ENCODE peak calls at places on chromosomes 16 and 17, in five cellular contexts. R is tibial nerve, E is thyroid gland, L is uterus, B is fibroblast of lung. X is an unnamed sample.

GRCh38 chr16:85105475-85105874 is 6.8 kb downstream of the CIBAR2 start:
- DNase-seq in R (no peak), B (no peak), L (no peak), E (no peak), X (no peak)

GRCh38 chr17:76026714-76027158 is 370 bp downstream of the EVPL start:
- DNase-seq in R (no peak), E (peak; percentile 75), B (no peak), L (no peak), X (peak; percentile 56)

GRCh38 chr17:50922107-50922506 is 56.0 kb upstream of the TOB1 start:
- DNase-seq in R (no peak), B (no peak), E (no peak), L (no peak), X (peak; percentile 52)

GRCh38 chr17:72887917-72888316 is 204.6 kb downstream of the SLC39A11 start:
- DNase-seq in E (no peak), L (no peak), B (no peak), R (no peak), X (no peak)

GRCh38 chr17:41067281-41067680 is 1.6 kb upstream of the KRTAP2-4 start:
- DNase-seq in L (no peak), B (no peak), E (no peak), R (no peak), X (peak; percentile 59)

GRCh38 chr16:27960619-27961295 is 102.8 kb downstream of the GSG1L start:
- DNase-seq in B (no peak), E (no peak), L (no peak), R (no peak), X (no peak)

GRCh38 chr16:55754056-55754455 is 78.8 kb downstream of the CES1 start:
- DNase-seq in L (no peak), B (no peak), E (no peak), R (no peak), X (no peak)

GRCh38 chr16:54442864-54443263 is 156.3 kb upstream of the IRX3 start:
- DNase-seq in R (no peak), B (no peak), L (no peak), E (no peak), X (no peak)

GRCh38 chr17:79777166-79777843 is 643 bp upstream of the CBX2 start:
- DNase-seq in R (no peak), B (peak; percentile 42), L (peak; percentile 60), E (peak; percentile 63), X (no peak)

GRCh38 chr17:43645765-43646481 is 15.8 kb downstream of the MEOX1 start:
- DNase-seq in B (peak; percentile 38), E (peak; percentile 57), R (peak; percentile 57), L (peak; percentile 70), X (no peak)

GRCh38 chr17:69710926-69711325 is 296.4 kb downstream of the MAP2K6 start:
- DNase-seq in E (no peak), R (no peak), B (no peak), L (no peak), X (peak; percentile 8)

GRCh38 chr17:4658478-4659305 is 17.2 kb upstream of the ALOX15 start:
- DNase-seq in B (peak; percentile 76), L (no peak), R (no peak), E (no peak), X (no peak)

GRCh38 chr17:50134206-50135110 is 4.5 kb upstream of the SAMD14 start:
- DNase-seq in B (no peak), R (no peak), L (no peak), E (no peak), X (no peak)

GRCh38 chr16:3444032-3444388 is 530 bp downstream of the NAA60 start:
- DNase-seq in L (no peak), B (peak; percentile 82), E (no peak), R (no peak), X (no peak)

GRCh38 chr17:80101946-80102706 is 745 bp downstream of the GAA start:
- DNase-seq in L (no peak), B (peak; percentile 33), R (peak; percentile 15), E (peak; percentile 25), X (peak; percentile 15)

GRCh38 chr16:72997141-72997542 is 50.8 kb downstream of the ZFHX3 start:
- DNase-seq in R (peak; percentile 57), E (peak; percentile 52), B (no peak), L (peak; percentile 26), X (no peak)

GRCh38 chr17:16491703-16492612 is at the start of gene LRRC75A:
- DNase-seq in R (no peak), B (peak; percentile 30), L (peak; percentile 42), E (peak; percentile 48), X (no peak)

GRCh38 chr17:50426814-50427787 is 1.1 kb downstream of the ACSF2 start:
- DNase-seq in L (peak; percentile 19), R (no peak), B (peak; percentile 17), E (peak; percentile 80), X (no peak)

GRCh38 chr17:63041251-63041650 is 75.2 kb downstream of the TANC2 start:
- DNase-seq in B (no peak), L (no peak), R (no peak), E (no peak), X (no peak)

GRCh38 chr16:9225527-9226316 is 134.3 kb downstream of the HAPSTR1 start:
- DNase-seq in R (no peak), L (no peak), B (no peak), E (no peak), X (no peak)

GRCh38 chr17:6986676-6987075 is 9.2 kb upstream of the ALOX12 start:
- DNase-seq in B (no peak), E (no peak), L (no peak), R (no peak), X (no peak)

GRCh38 chr16:58451945-58452401 is 48.0 kb upstream of the NDRG4 start:
- DNase-seq in E (no peak), B (peak; percentile 69), R (no peak), L (peak; percentile 61), X (peak; percentile 82)

GRCh38 chr16:11737678-11738077 is 5.0 kb downstream of the TXNDC11 start:
- DNase-seq in B (no peak), R (no peak), E (no peak), L (no peak), X (no peak)

GRCh38 chr16:85319984-85320440 is 207.7 kb upstream of the CIBAR2 start:
- DNase-seq in E (no peak), L (no peak), B (no peak), R (no peak), X (no peak)

GRCh38 chr16:56041556-56042140 is 149.6 kb upstream of the GNAO1 start:
- DNase-seq in E (peak; percentile 47), B (no peak), L (no peak), R (no peak), X (peak; percentile 2)

GRCh38 chr17:48211011-48211410 is 103.4 kb downstream of the SNX11 start:
- DNase-seq in E (no peak), R (no peak), L (no peak), B (no peak), X (no peak)

DNA sequence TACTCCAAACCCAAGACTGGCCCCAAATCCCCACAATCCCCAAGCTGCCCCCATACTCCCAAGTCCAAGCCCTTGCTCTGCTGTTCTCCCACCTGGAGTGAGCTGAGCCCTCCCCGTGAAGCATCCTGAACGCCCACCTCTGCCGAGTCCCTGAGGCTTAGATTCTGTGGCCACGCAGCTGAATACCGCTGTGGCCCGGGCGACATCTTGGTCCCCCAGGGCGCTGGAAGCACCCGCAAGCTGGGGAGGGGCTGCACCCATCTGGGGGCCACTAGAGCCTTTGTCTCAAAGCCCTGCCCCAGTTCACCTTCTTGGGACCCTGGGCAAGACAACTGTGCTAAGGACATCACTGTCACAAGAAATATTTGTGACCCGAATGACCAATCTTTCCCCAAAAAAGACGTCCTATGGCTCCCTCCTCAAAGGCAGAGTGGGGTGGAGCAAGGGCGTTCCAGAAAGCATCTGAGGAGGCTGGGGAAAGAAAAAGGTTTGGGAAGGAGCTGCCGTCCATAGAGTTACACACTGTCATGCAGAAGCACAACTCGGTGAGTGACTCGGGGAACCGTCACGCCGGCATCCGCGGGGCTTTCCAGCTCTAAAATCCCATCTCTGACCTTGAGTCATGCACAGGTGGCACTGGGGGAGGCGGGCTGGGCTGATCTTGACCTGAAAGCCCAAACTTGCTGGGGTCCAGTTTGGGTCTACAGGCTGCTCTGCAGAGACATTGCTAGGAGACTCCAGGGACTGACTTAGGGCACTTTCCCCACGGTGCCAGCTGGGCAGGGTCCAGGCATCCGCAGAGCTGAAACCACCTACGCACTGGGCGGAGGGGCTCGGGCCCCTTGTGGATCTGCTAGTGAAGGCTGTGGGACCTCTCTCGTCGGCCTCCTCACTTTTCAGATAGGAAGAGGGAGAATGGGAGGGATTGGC is 6.6 kb downstream of the PTX4 start:
- DNase-seq in E (no peak), B (peak; percentile 64), L (no peak), R (no peak), X (no peak)
- H3K27ac ChIP-seq in E (no peak overlapping the region), B (no peak overlapping the region), L (no peak overlapping the region), R (no peak overlapping the region), X (peak overlapping the region; percentile 79)

DNA sequence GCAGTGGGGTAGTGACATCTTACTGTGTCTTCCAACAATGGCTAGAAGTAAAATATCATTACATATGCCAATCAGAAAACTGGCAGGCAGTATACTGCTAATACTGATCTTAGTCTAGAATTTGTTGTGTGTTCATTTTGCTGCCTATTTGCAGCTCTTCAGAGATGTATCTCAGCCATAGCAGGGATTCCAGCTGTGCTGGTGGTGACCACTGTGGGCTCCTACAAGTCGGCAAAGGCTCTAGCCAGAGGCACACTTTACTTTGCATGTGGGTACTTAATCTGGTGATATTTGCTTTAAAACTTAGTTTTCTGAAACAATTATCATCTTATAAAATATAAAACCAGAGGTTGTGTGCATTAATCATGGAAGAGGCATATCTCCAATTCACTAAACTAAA is 70.0 kb downstream of the TMC6 start:
- DNase-seq in E (no peak), L (no peak), R (no peak), B (no peak), X (no peak)
- H3K27ac ChIP-seq in E (no peak overlapping the region), L (no peak overlapping the region), R (no peak overlapping the region), B (no peak overlapping the region), X (no peak overlapping the region)

GRCh38 chr17:45135978-45136791 is 698 bp downstream of the ACBD4 start:
- DNase-seq in R (no peak), B (no peak), L (no peak), E (no peak), X (no peak)
- H3K27ac ChIP-seq in R (peak overlapping the region; percentile 90), B (peak overlapping the region; percentile 87), L (peak overlapping the region; percentile 90), E (peak overlapping the region; percentile 24), X (no peak overlapping the region)

GRCh38 chr17:81119223-81120148 is 45.8 kb upstream of the PVALEF start:
- DNase-seq in L (peak; percentile 50), R (peak; percentile 73), E (peak; percentile 74), B (peak; percentile 92), X (peak; percentile 93)

GRCh38 chr17:81115749-81116464 is 49.4 kb upstream of the PVALEF start:
- DNase-seq in E (peak; percentile 24), R (no peak), L (no peak), B (no peak), X (no peak)

GRCh38 chr17:81116704-81117103 is 48.6 kb upstream of the PVALEF start:
- DNase-seq in L (no peak), R (no peak), B (no peak), E (no peak), X (no peak)

GRCh38 chr17:81118308-81119221 is 46.7 kb upstream of the PVALEF start:
- DNase-seq in R (no peak), E (no peak), L (no peak), B (no peak), X (no peak)

DNA sequence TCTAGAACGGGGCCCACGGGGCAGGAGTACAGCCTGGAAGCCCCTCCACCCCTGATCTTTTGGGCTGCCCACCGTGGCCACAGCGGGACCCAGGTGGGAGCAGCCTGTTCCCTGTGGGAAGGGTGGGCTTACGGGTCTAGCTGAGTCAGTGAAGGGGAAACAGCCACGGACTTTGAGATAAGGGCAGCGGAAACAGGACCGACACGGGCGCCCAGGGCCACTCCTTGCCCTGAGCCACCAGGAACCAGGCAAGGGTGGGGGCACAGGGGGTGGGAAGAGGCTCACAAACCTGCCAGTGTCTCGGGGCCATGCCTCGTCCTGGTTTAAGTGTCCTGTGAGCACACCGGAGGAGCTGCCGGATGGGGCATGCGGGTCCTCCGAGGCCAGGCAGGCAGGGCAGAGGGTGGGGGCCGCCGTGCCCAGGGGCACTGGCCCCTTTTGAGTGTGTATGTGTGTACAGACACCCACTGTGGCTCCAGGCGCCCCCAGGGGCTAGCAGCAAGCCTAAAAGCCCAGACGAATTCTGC is 47.6 kb upstream of the PVALEF start:
- DNase-seq in E (no peak), R (no peak), L (no peak), B (no peak), X (no peak)
- H3K27ac ChIP-seq in E (no peak overlapping the region), R (peak overlapping the region; percentile 51), L (no peak overlapping the region), B (no peak overlapping the region), X (no peak overlapping the region)